ENCODE peak calls at places on chromosomes 4 and X, in ten cellular contexts. C is GM13976; R is effector memory CD8-positive, alpha-beta T cell; U is left cardiac atrium; T is stimulated activated CD8-positive, alpha-beta memory T cell treated with anti-CD3 and anti-CD28 coated beads, Interleukin-2, amount 100 ng/mL, for 1 hour; J is naive thymus-derived CD8-positive, alpha-beta T cell; S is fibroblast of pulmonary artery; K is BJ; L is GM12891; A is AG08396. P is an unnamed sample.

GRCh38 chr4:878796-879729 is 53.1 kb downstream of the GAK start:
- DNase-seq in S (no peak), U (no peak), A (no peak), C (no peak), J (peak), K (no peak), T (no peak), R (peak), L (no peak), P (peak)

GRCh38 chrX:136747003-136747986 is 33.4 kb downstream of the ARHGEF6 start:
- DNase-seq in U (no peak), L (no peak), A (no peak), T (peak), K (no peak), S (no peak), J (no peak), C (no peak), R (no peak), P (no peak)

GRCh38 chr4:27008693-27009092 is 148.1 kb downstream of the STIM2 start:
- DNase-seq in U (no peak), L (no peak), R (no peak), T (no peak), C (no peak), S (no peak), K (no peak), A (no peak), J (no peak), P (no peak)

GRCh38 chr4:183164963-183165362 is 65.9 kb downstream of the WWC2 start:
- DNase-seq in U (no peak), R (no peak), J (no peak), T (no peak), C (no peak), K (no peak), A (no peak), L (no peak), S (peak), P (no peak)

GRCh38 chr4:104571341-104571740 is 76.6 kb upstream of the CXXC4 start:
- DNase-seq in J (no peak), U (no peak), L (no peak), A (no peak), R (no peak), T (no peak), S (no peak), K (no peak), C (no peak), P (no peak)

GRCh38 chr4:40564004-40564403 is 65.7 kb downstream of the RBM47 start:
- DNase-seq in R (no peak), U (no peak), S (no peak), L (no peak), C (no peak), J (no peak), A (no peak), T (no peak), K (no peak), P (no peak)

GRCh38 chr4:53777244-53777984 is 186.1 kb upstream of the LNX1 start:
- DNase-seq in L (no peak), T (no peak), C (no peak), S (peak), U (no peak), R (no peak), A (peak), J (no peak), K (peak), P (no peak)

GRCh38 chrX:142686653-142687283 is 339.0 kb upstream of the SPANXN4 start:
- DNase-seq in S (no peak), U (no peak), T (no peak), C (no peak), K (no peak), A (no peak), J (no peak), L (no peak), R (no peak), P (no peak)

GRCh38 chr4:154491731-154492249 is at the start of gene DCHS2:
- DNase-seq in K (no peak), L (peak), S (no peak), A (no peak), T (no peak), U (no peak), J (no peak), R (no peak), C (peak), P (no peak)

GRCh38 chr4:124736526-124736925 is 24.0 kb upstream of the ANKRD50 start:
- DNase-seq in C (no peak), L (no peak), R (no peak), K (no peak), J (no peak), S (no peak), T (no peak), U (no peak), A (no peak), P (no peak)

GRCh38 chr4:167930171-167930570 is 162.2 kb upstream of the ANXA10 start:
- DNase-seq in K (no peak), U (no peak), R (no peak), S (no peak), J (no peak), T (no peak), L (no peak), A (no peak), C (no peak), P (no peak)

GRCh38 chr4:12852338-12853307 is 631.5 kb downstream of the RAB28 start:
- DNase-seq in J (no peak), S (peak), C (peak), T (no peak), A (peak), U (no peak), L (no peak), R (no peak), K (peak), P (no peak)

GRCh38 chr4:80266267-80266901 is at the start of gene FGF5:
- DNase-seq in C (peak), U (peak), K (peak), T (no peak), L (no peak), A (peak), J (peak), R (no peak), S (peak), P (no peak)

GRCh38 chr4:16890651-16891050 is 7.8 kb downstream of the LDB2 start:
- DNase-seq in R (no peak), C (no peak), K (no peak), L (no peak), T (no peak), U (no peak), J (peak), S (no peak), A (no peak), P (no peak)

GRCh38 chr4:181685911-181686310 is 557.3 kb upstream of the TENM3 start:
- DNase-seq in J (no peak), L (no peak), K (peak), S (peak), R (no peak), C (no peak), T (no peak), A (peak), U (no peak), P (no peak)

GRCh38 chrX:18873189-18873791 is 110.6 kb downstream of the PHKA2 start:
- DNase-seq in S (peak), R (no peak), K (peak), T (no peak), A (peak), U (peak), L (no peak), C (no peak), J (no peak), P (no peak)

GRCh38 chrX:100413231-100413630 is 3.2 kb upstream of the PCDH19 start:
- DNase-seq in C (peak), R (no peak), T (no peak), J (peak), A (peak), S (peak), U (peak), L (no peak), K (no peak), P (no peak)

GRCh38 chr4:142558851-142559250 is 287.2 kb downstream of the INPP4B start:
- DNase-seq in U (no peak), T (no peak), S (peak), C (no peak), K (no peak), A (peak), J (no peak), R (no peak), L (no peak), P (no peak)

GRCh38 chr4:138162259-138162658 is 79.9 kb downstream of the SLC7A11 start:
- DNase-seq in R (no peak), U (no peak), A (no peak), S (no peak), L (no peak), K (no peak), T (no peak), C (no peak), J (no peak), P (no peak)

GRCh38 chr4:19736968-19737756 is 514.5 kb upstream of the SLIT2 start:
- DNase-seq in K (no peak), C (no peak), R (no peak), A (no peak), L (no peak), S (peak), J (no peak), U (no peak), T (no peak), P (no peak)

GRCh38 chrX:11105080-11105479 is 6.1 kb upstream of the HCCS start:
- DNase-seq in S (peak), C (no peak), A (no peak), L (no peak), U (no peak), T (no peak), R (no peak), J (no peak), K (no peak), P (no peak)

GRCh38 chrX:133668225-133668931 is 253.1 kb upstream of the GPC4 start:
- DNase-seq in L (no peak), R (no peak), C (no peak), A (no peak), T (no peak), J (no peak), S (no peak), U (no peak), K (no peak), P (no peak)

P was measured in activated T-helper 9 cell treated with anti-CD3 and anti-CD28 coated beads, Interleukin-2, amount 50 U/mL, for 16 hours.